ENCODE peak calls at places on chromosome 10, in eight cellular contexts. U, R, Z, M, P, F, T and D are unnamed samples.

GRCh38 chr10:71397340-71398212 is 856 bp downstream of the CDH23 start:
- DNase-seq in U (no peak), R (peak; percentile 71), Z (no peak), M (no peak), P (no peak), F (no peak), T (no peak), D (no peak)

GRCh38 chr10:102608487-102608886 is 35.8 kb upstream of the TRIM8 start:
- DNase-seq in U (no peak), R (peak; percentile 47), Z (no peak), M (no peak), P (no peak), F (no peak), T (no peak), D (no peak)

GRCh38 chr10:124650820-124651401 is 93.3 kb downstream of the FAM53B start:
- DNase-seq in U (no peak), R (no peak), Z (no peak), M (no peak), P (no peak), F (no peak), T (no peak), D (no peak)

GRCh38 chr10:110502851-110503301 is 5.2 kb downstream of the DUSP5 start:
- DNase-seq in U (no peak), R (no peak), Z (peak; percentile 49), M (no peak), P (peak; percentile 78), F (peak; percentile 93), T (peak; percentile 84), D (peak; percentile 60)

GRCh38 chr10:119543814-119544642 is 1.5 kb upstream of the RGS10 start:
- DNase-seq in U (no peak), R (peak; percentile 76), Z (no peak), M (no peak), P (peak; percentile 20), F (peak; percentile 85), T (no peak), D (peak; percentile 27)

GRCh38 chr10:5423774-5424173 is 11.4 kb downstream of the NET1 start:
- DNase-seq in U (no peak), R (no peak), Z (no peak), M (no peak), P (peak; percentile 19), F (peak; percentile 66), T (no peak), D (no peak)

GRCh38 chr10:99709480-99710229 is 22.3 kb downstream of the COX15 start:
- DNase-seq in U (no peak), R (peak; percentile 57), Z (no peak), M (no peak), P (no peak), F (peak; percentile 69), T (no peak), D (no peak)

GRCh38 chr10:28533571-28534304 is 820 bp downstream of the WAC start:
- DNase-seq in U (peak; percentile 18), R (peak; percentile 82), Z (peak; percentile 74), M (peak; percentile 49), P (peak; percentile 55), F (peak; percentile 43), T (peak; percentile 63), D (peak; percentile 79)

GRCh38 chr10:57791546-57791945 is 476.1 kb downstream of the IPMK start:
- DNase-seq in U (no peak), R (no peak), Z (no peak), M (no peak), P (no peak), F (no peak), T (no peak), D (no peak)

GRCh38 chr10:62079885-62080559 is 178.5 kb downstream of the ARID5B start:
- DNase-seq in U (no peak), R (no peak), Z (no peak), M (no peak), P (no peak), F (no peak), T (peak; percentile 81), D (no peak)

GRCh38 chr10:18505719-18506118 is 145.7 kb downstream of the NSUN6 start:
- DNase-seq in U (no peak), R (no peak), Z (no peak), M (no peak), P (no peak), F (peak; percentile 62), T (no peak), D (no peak)

GRCh38 chr10:6409982-6410694 is 169.9 kb downstream of the PRKCQ start:
- DNase-seq in U (peak; percentile 16), R (no peak), Z (peak; percentile 36), M (no peak), P (peak; percentile 62), F (peak; percentile 45), T (no peak), D (peak; percentile 53)

GRCh38 chr10:9209105-9209798 is 1154.8 kb downstream of the GATA3 start:
- DNase-seq in U (peak; percentile 58), R (peak; percentile 94), Z (peak; percentile 53), M (peak; percentile 28), P (peak; percentile 63), F (peak; percentile 72), T (peak; percentile 40), D (peak; percentile 57)

GRCh38 chr10:131819241-131820072 is 81.4 kb upstream of the PPP2R2D start:
- DNase-seq in U (no peak), R (peak; percentile 48), Z (no peak), M (no peak), P (no peak), F (no peak), T (no peak), D (peak; percentile 6)

GRCh38 chr10:129772472-129773358 is 191.4 kb downstream of the EBF3 start:
- DNase-seq in U (no peak), R (peak; percentile 31), Z (no peak), M (no peak), P (no peak), F (no peak), T (no peak), D (no peak)

GRCh38 chr10:93124580-93125318 is 51.1 kb downstream of the CYP26A1 start:
- DNase-seq in U (no peak), R (no peak), Z (peak; percentile 23), M (no peak), P (no peak), F (no peak), T (no peak), D (peak; percentile 29)

GRCh38 chr10:79137826-79138225 is 69.1 kb downstream of the ZMIZ1 start:
- DNase-seq in U (no peak), R (no peak), Z (peak; percentile 42), M (no peak), P (no peak), F (no peak), T (no peak), D (no peak)

GRCh38 chr10:32112055-32112454 is 55.8 kb upstream of the KIF5B start:
- DNase-seq in U (no peak), R (no peak), Z (no peak), M (no peak), P (peak; percentile 78), F (peak; percentile 81), T (no peak), D (no peak)

GRCh38 chr10:71573562-71574300 is 145.8 kb downstream of the C10orf105 start:
- DNase-seq in U (no peak), R (no peak), Z (no peak), M (no peak), P (no peak), F (no peak), T (no peak), D (no peak)

GRCh38 chr10:11065567-11065966 is 47.9 kb downstream of the CELF2 start:
- DNase-seq in U (no peak), R (no peak), Z (no peak), M (no peak), P (no peak), F (no peak), T (no peak), D (no peak)

GRCh38 chr10:102593074-102593803 is 51.0 kb upstream of the TRIM8 start:
- DNase-seq in U (no peak), R (peak; percentile 60), Z (no peak), M (no peak), P (peak; percentile 40), F (no peak), T (no peak), D (no peak)

GRCh38 chr10:31149835-31150512 is 118.3 kb upstream of the ZNF438 start:
- DNase-seq in U (no peak), R (no peak), Z (no peak), M (no peak), P (no peak), F (no peak), T (no peak), D (no peak)

GRCh38 chr10:89158446-89158845 is 48.7 kb downstream of the CH25H start:
- DNase-seq in U (no peak), R (no peak), Z (no peak), M (no peak), P (peak; percentile 70), F (peak; percentile 67), T (no peak), D (no peak)

GRCh38 chr10:126955396-126955795 is 50.2 kb downstream of the DOCK1 start:
- DNase-seq in U (no peak), R (no peak), Z (no peak), M (no peak), P (no peak), F (no peak), T (no peak), D (no peak)

GRCh38 chr10:18472977-18473376 is 178.4 kb downstream of the NSUN6 start:
- DNase-seq in U (no peak), R (peak; percentile 50), Z (no peak), M (no peak), P (no peak), F (no peak), T (no peak), D (no peak)